ENCODE peak calls at places on chromosomes 4 and X, in eight cellular contexts. C is activated naive CD4-positive, alpha-beta T cell treated with anti-CD3 and anti-CD28 coated beads, Interleukin-2, amount 10 ng/mL, durations not matched to agents 7 days and 5 days; Q is A549; V is sciatic nerve; K is nephron progenitor cell; Y is lung; Z is AG10803; O is ELR. T is an unnamed sample.

GRCh38 chrX:10597871-10598270 is 22.5 kb downstream of the MID1 start:
- DNase-seq in Z (peak), Q (peak), O (peak), Y (no peak), C (no peak), K (no peak), V (no peak), T (peak)

GRCh38 chr4:64079316-64079715 is 329.9 kb downstream of the TECRL start:
- DNase-seq in Y (no peak), Z (no peak), Q (peak), K (no peak), C (no peak), O (peak), V (no peak), T (no peak)

GRCh38 chrX:40415675-40416074 is 165.1 kb upstream of the ATP6AP2 start:
- DNase-seq in Q (no peak), C (no peak), O (no peak), V (no peak), Z (no peak), K (no peak), Y (no peak), T (no peak)

GRCh38 chrX:137549846-137550534 is 15.9 kb upstream of the ZIC3 start:
- DNase-seq in C (no peak), V (no peak), K (no peak), Q (no peak), Y (no peak), O (no peak), Z (no peak), T (no peak)

GRCh38 chr4:153318696-153319320 is 25.7 kb upstream of the MND1 start:
- DNase-seq in C (peak), Y (no peak), Z (peak), O (peak), Q (peak), V (no peak), K (peak), T (peak)

GRCh38 chr4:107519057-107519456 is 201.0 kb downstream of the PAPSS1 start:
- DNase-seq in Y (no peak), C (no peak), Z (peak), Q (peak), K (peak), O (peak), V (no peak), T (peak)

GRCh38 chr4:75820676-75821075 is 81.6 kb downstream of the PPEF2 start:
- DNase-seq in Y (no peak), C (no peak), Q (no peak), Z (no peak), K (no peak), O (no peak), V (no peak), T (no peak)

GRCh38 chr4:44632089-44632488 is 19.3 kb downstream of the YIPF7 start:
- DNase-seq in V (no peak), K (no peak), Q (no peak), Y (no peak), O (peak), Z (no peak), C (no peak), T (no peak)

GRCh38 chr4:186554890-186555827 is at the start of gene MTNR1A:
- DNase-seq in Q (peak), O (no peak), C (no peak), Y (no peak), Z (no peak), K (peak), V (no peak), T (no peak)

GRCh38 chrX:387729-388128 is 1.0 kb upstream of the PPP2R3B start:
- DNase-seq in O (no peak), Z (no peak), V (no peak), Q (no peak), C (no peak), Y (no peak), K (no peak), T (no peak)

GRCh38 chrX:9267415-9267814 is 197.4 kb upstream of the TBL1X start:
- DNase-seq in K (no peak), O (no peak), C (no peak), Z (no peak), Y (no peak), Q (peak), V (no peak), T (no peak)

GRCh38 chr4:1866095-1866755 is 5.0 kb upstream of the NSD2 start:
- DNase-seq in C (no peak), Z (no peak), Y (no peak), K (no peak), Q (no peak), O (no peak), V (no peak), T (no peak)

GRCh38 chrX:1355131-1355799 is 18.7 kb downstream of the IL3RA start:
- DNase-seq in Y (no peak), Z (no peak), Q (no peak), V (no peak), K (peak), C (no peak), O (no peak), T (no peak)

GRCh38 chr4:111512081-111512774 is 633.0 kb upstream of the FAM241A start:
- DNase-seq in Y (no peak), Z (peak), K (no peak), Q (peak), V (no peak), C (no peak), O (peak), T (peak)

GRCh38 chrX:40155617-40156471 is 58.1 kb upstream of the BCOR start:
- DNase-seq in O (no peak), V (no peak), C (no peak), Q (peak), Y (no peak), K (peak), Z (no peak), T (no peak)

GRCh38 chrX:64192040-64192439 is 13.5 kb downstream of the AMER1 start:
- DNase-seq in O (no peak), Q (no peak), V (no peak), Y (no peak), C (no peak), K (no peak), Z (no peak), T (no peak)

GRCh38 chrX:18573556-18573955 is 98.4 kb downstream of the RS1 start:
- DNase-seq in Y (no peak), O (no peak), K (no peak), C (no peak), Z (no peak), V (no peak), Q (no peak), T (no peak)

GRCh38 chrX:28549839-28550238 is 37.4 kb upstream of the IL1RAPL1 start:
- DNase-seq in K (no peak), V (no peak), Q (no peak), Y (no peak), C (no peak), Z (no peak), O (no peak), T (no peak)

GRCh38 chrX:119512145-119512800 is 44.0 kb downstream of the SLC25A5 start:
- DNase-seq in Y (peak), K (peak), V (peak), C (peak), Q (peak), O (peak), Z (peak), T (peak)

GRCh38 chrX:124931241-124931640 is 388.4 kb upstream of the TEX13C start:
- DNase-seq in K (no peak), Z (no peak), V (no peak), C (no peak), Q (no peak), O (no peak), Y (no peak), T (no peak)

GRCh38 chr4:148026022-148026421 is 294.1 kb downstream of the ARHGAP10 start:
- DNase-seq in C (no peak), K (no peak), Z (peak), Q (no peak), Y (no peak), O (peak), V (no peak), T (peak)

GRCh38 chr4:140789752-140790151 is 33.6 kb upstream of the TBC1D9 start:
- DNase-seq in Y (no peak), V (no peak), Z (no peak), C (no peak), K (no peak), Q (no peak), O (peak), T (peak)

GRCh38 chrX:134604701-134605271 is 53.5 kb downstream of the PLAC1 start:
- DNase-seq in O (peak), Z (peak), K (no peak), Q (peak), V (no peak), Y (peak), C (no peak), T (peak)

GRCh38 chr4:83504544-83504943 is 19.6 kb upstream of the ABRAXAS1 start:
- DNase-seq in Z (no peak), Y (no peak), V (no peak), O (no peak), K (no peak), Q (no peak), C (no peak), T (no peak)

GRCh38 chrX:111445485-111445884 is 33.5 kb upstream of the DCX start:
- DNase-seq in V (no peak), O (peak), K (peak), Y (no peak), Q (peak), C (no peak), Z (peak), T (peak)

GRCh38 chr4:132763465-132763864 is 385.6 kb upstream of the PCDH10 start:
- DNase-seq in Q (no peak), O (no peak), Y (no peak), K (no peak), V (no peak), C (no peak), Z (no peak), T (no peak)

GRCh38 chr4:17962171-17962570 is 59.4 kb downstream of the LCORL start:
- DNase-seq in C (no peak), Y (no peak), Z (peak), O (no peak), Q (no peak), K (no peak), V (no peak), T (no peak)

GRCh38 chrX:9327747-9328145 is 137.1 kb upstream of the TBL1X start:
- DNase-seq in O (peak), C (no peak), Q (peak), Z (peak), Y (no peak), K (no peak), V (no peak), T (peak)

T was measured in fibroblast of mammary gland.